ENCODE peak calls at places on chromosomes 1 and 21, in four cellular contexts. One of them, this sample, is unnamed.

GRCh38 chr1:114510235-114511047 is 562 bp downstream of the TRIM33 start:
- DNase-seq in esophagus squamous epithelium: no peak
- DNase-seq in cardiac muscle cell: peak; percentile 43
- DNase-seq in hepatocyte: peak; percentile 66
- DNase-seq in this sample: peak; percentile 49

GRCh38 chr1:74430496-74430895 is 81.9 kb downstream of the LRRC53 start:
- DNase-seq in esophagus squamous epithelium: no peak
- DNase-seq in cardiac muscle cell: no peak
- DNase-seq in hepatocyte: no peak
- DNase-seq in this sample: no peak

GRCh38 chr1:67097305-67097704 is 37.5 kb downstream of the C1orf141 start:
- DNase-seq in esophagus squamous epithelium: no peak
- DNase-seq in cardiac muscle cell: no peak
- DNase-seq in hepatocyte: no peak
- DNase-seq in this sample: no peak

GRCh38 chr1:183242556-183242955 is 56.5 kb downstream of the LAMC2 start:
- DNase-seq in esophagus squamous epithelium: no peak
- DNase-seq in cardiac muscle cell: no peak
- DNase-seq in hepatocyte: no peak
- DNase-seq in this sample: no peak

GRCh38 chr21:16082038-16082816 is 352.4 kb downstream of the USP25 start:
- DNase-seq in esophagus squamous epithelium: no peak
- DNase-seq in cardiac muscle cell: peak; percentile 49
- DNase-seq in hepatocyte: peak; percentile 21
- DNase-seq in this sample: no peak

GRCh38 chr1:61644303-61644702 is 80.6 kb downstream of the TM2D1 start:
- DNase-seq in esophagus squamous epithelium: no peak
- DNase-seq in cardiac muscle cell: no peak
- DNase-seq in hepatocyte: no peak
- DNase-seq in this sample: no peak

GRCh38 chr1:18701183-18701582 is 70.5 kb downstream of the PAX7 start:
- DNase-seq in esophagus squamous epithelium: no peak
- DNase-seq in cardiac muscle cell: no peak
- DNase-seq in hepatocyte: no peak
- DNase-seq in this sample: no peak

GRCh38 chr1:44212355-44213221 is 683 bp upstream of the DMAP1 start:
- DNase-seq in esophagus squamous epithelium: no peak
- DNase-seq in cardiac muscle cell: no peak
- DNase-seq in hepatocyte: no peak
- DNase-seq in this sample: no peak

GRCh38 chr1:160413716-160414115 is 13.4 kb downstream of the VANGL2 start:
- DNase-seq in esophagus squamous epithelium: no peak
- DNase-seq in cardiac muscle cell: no peak
- DNase-seq in hepatocyte: no peak
- DNase-seq in this sample: no peak

GRCh38 chr1:216055004-216055403 is 368.2 kb downstream of the USH2A start:
- DNase-seq in esophagus squamous epithelium: no peak
- DNase-seq in cardiac muscle cell: no peak
- DNase-seq in hepatocyte: no peak
- DNase-seq in this sample: no peak
- H3K27ac ChIP-seq in esophagus squamous epithelium: no peak overlapping the region
- H3K27ac ChIP-seq in cardiac muscle cell: no peak overlapping the region
- H3K27ac ChIP-seq in hepatocyte: no peak overlapping the region
- H3K27ac ChIP-seq in this sample: no peak overlapping the region

DNA sequence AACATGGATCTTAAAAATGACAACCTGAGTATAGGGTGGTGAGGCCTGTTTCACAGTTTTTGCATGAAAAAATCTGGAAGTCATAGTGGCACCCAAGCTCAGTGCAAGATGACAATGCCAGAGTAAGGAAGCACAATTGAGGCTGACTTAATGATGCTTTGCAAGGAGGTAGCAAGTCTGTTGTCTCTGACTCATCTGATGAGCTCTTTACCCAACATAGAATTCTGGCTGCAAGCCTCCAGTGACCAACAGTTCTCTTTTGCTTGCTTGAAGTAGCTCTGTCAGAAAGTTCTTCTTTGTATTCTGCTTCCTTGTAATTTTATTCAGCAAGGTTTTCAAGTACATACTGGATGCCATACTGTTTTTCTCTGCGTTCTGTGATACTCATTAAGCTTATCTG is 117.1 kb downstream of the FOXD2 start:
- DNase-seq in esophagus squamous epithelium: no peak
- DNase-seq in cardiac muscle cell: no peak
- DNase-seq in hepatocyte: no peak
- DNase-seq in this sample: no peak
- H3K27ac ChIP-seq in esophagus squamous epithelium: no peak overlapping the region
- H3K27ac ChIP-seq in cardiac muscle cell: no peak overlapping the region
- H3K27ac ChIP-seq in hepatocyte: peak overlapping the region; percentile 57
- H3K27ac ChIP-seq in this sample: no peak overlapping the region

GRCh38 chr1:30903343-30904034 is 5.1 kb downstream of the SDC3 start:
- DNase-seq in esophagus squamous epithelium: no peak
- DNase-seq in cardiac muscle cell: peak; percentile 44
- DNase-seq in hepatocyte: no peak
- DNase-seq in this sample: no peak
- H3K27ac ChIP-seq in esophagus squamous epithelium: no peak overlapping the region
- H3K27ac ChIP-seq in cardiac muscle cell: peak overlapping the region; percentile 35
- H3K27ac ChIP-seq in hepatocyte: no peak overlapping the region
- H3K27ac ChIP-seq in this sample: peak overlapping the region; percentile 49

DNA sequence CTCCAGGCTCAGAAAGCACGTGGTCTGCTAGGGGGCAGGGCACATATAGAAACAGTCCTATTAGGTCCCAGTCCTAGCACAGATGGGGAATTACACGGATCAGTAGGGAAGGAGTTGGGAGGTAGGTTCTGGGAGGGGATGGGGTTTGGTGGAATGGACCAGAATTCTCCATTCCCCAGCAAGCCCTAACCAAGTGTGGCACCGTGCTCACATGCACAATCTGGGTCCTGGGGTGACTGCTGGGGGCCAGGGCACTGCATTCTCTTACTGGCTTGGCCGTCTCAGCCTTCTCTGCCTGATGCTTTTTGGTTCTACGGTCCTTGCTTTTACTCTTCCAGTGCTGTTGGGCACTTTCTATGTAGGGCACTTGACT is 53.9 kb downstream of the NENF start:
- DNase-seq in esophagus squamous epithelium: no peak
- DNase-seq in cardiac muscle cell: no peak
- DNase-seq in hepatocyte: no peak
- DNase-seq in this sample: no peak
- H3K27ac ChIP-seq in esophagus squamous epithelium: no peak overlapping the region
- H3K27ac ChIP-seq in cardiac muscle cell: peak overlapping the region; percentile 39
- H3K27ac ChIP-seq in hepatocyte: peak overlapping the region; percentile 80
- H3K27ac ChIP-seq in this sample: no peak overlapping the region

GRCh38 chr21:42107881-42108553 is 36.9 kb downstream of the UMODL1 start:
- DNase-seq in esophagus squamous epithelium: no peak
- DNase-seq in cardiac muscle cell: peak; percentile 48
- DNase-seq in hepatocyte: peak; percentile 88
- DNase-seq in this sample: no peak

GRCh38 chr21:42108941-42109340 is 37.8 kb downstream of the UMODL1 start:
- DNase-seq in esophagus squamous epithelium: no peak
- DNase-seq in cardiac muscle cell: no peak
- DNase-seq in hepatocyte: no peak
- DNase-seq in this sample: no peak

GRCh38 chr21:42109473-42109872 is 38.4 kb downstream of the UMODL1 start:
- DNase-seq in esophagus squamous epithelium: no peak
- DNase-seq in cardiac muscle cell: no peak
- DNase-seq in hepatocyte: no peak
- DNase-seq in this sample: no peak

GRCh38 chr21:42107177-42107880 is 36.2 kb downstream of the UMODL1 start:
- DNase-seq in esophagus squamous epithelium: no peak
- DNase-seq in cardiac muscle cell: no peak
- DNase-seq in hepatocyte: no peak
- DNase-seq in this sample: no peak

GRCh38 chr21:42108554-42108885 is 37.4 kb downstream of the UMODL1 start:
- DNase-seq in esophagus squamous epithelium: no peak
- DNase-seq in cardiac muscle cell: no peak
- DNase-seq in hepatocyte: no peak
- DNase-seq in this sample: no peak
- H3K27ac ChIP-seq in esophagus squamous epithelium: no peak overlapping the region
- H3K27ac ChIP-seq in cardiac muscle cell: no peak overlapping the region
- H3K27ac ChIP-seq in hepatocyte: no peak overlapping the region
- H3K27ac ChIP-seq in this sample: no peak overlapping the region

GRCh38 chr1:8862528-8862927 is 16.0 kb downstream of the ENO1 start:
- DNase-seq in esophagus squamous epithelium: no peak
- DNase-seq in cardiac muscle cell: peak; percentile 44
- DNase-seq in hepatocyte: no peak
- DNase-seq in this sample: no peak

GRCh38 chr1:8864713-8865397 is 13.6 kb downstream of the ENO1 start:
- DNase-seq in esophagus squamous epithelium: no peak
- DNase-seq in cardiac muscle cell: no peak
- DNase-seq in hepatocyte: no peak
- DNase-seq in this sample: no peak

GRCh38 chr1:8860738-8861516 is 17.6 kb downstream of the ENO1 start:
- DNase-seq in esophagus squamous epithelium: no peak
- DNase-seq in cardiac muscle cell: no peak
- DNase-seq in hepatocyte: no peak
- DNase-seq in this sample: no peak

GRCh38 chr1:8863712-8864324 is 14.7 kb downstream of the ENO1 start:
- DNase-seq in esophagus squamous epithelium: no peak
- DNase-seq in cardiac muscle cell: no peak
- DNase-seq in hepatocyte: no peak
- DNase-seq in this sample: no peak

GRCh38 chr1:8863138-8863537 is 15.3 kb downstream of the ENO1 start:
- DNase-seq in esophagus squamous epithelium: no peak
- DNase-seq in cardiac muscle cell: no peak
- DNase-seq in hepatocyte: no peak
- DNase-seq in this sample: no peak
- H3K27ac ChIP-seq in esophagus squamous epithelium: no peak overlapping the region
- H3K27ac ChIP-seq in cardiac muscle cell: peak overlapping the region; percentile 91
- H3K27ac ChIP-seq in hepatocyte: no peak overlapping the region
- H3K27ac ChIP-seq in this sample: no peak overlapping the region

DNA sequence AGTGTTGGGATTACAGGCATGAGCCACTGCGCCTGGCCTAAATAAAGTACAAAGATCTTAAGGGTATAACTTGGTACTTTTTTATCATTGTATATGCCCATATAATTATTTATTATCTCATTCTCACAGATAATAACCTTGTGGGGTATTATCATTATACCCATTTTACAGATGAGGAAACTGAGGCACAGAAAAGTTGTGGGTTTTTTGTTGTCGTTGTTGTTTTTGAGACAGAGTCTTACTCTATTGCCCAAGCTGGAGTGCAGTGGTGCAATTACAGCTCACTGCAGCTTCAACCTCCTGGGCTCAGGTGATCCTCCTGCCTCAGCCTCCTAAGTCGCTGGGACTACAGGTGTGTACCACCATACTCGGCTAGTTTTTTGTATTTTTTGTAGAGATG is 4.1 kb downstream of the CGN start:
- DNase-seq in esophagus squamous epithelium: no peak
- DNase-seq in cardiac muscle cell: no peak
- DNase-seq in hepatocyte: no peak
- DNase-seq in this sample: no peak
- H3K27ac ChIP-seq in esophagus squamous epithelium: no peak overlapping the region
- H3K27ac ChIP-seq in cardiac muscle cell: no peak overlapping the region
- H3K27ac ChIP-seq in hepatocyte: peak overlapping the region; percentile 98
- H3K27ac ChIP-seq in this sample: no peak overlapping the region